ENCODE peak calls at places on chromosome 1, in four cellular contexts. One of them, this sample, is unnamed.

GRCh38 chr1:217343907-217344306 is 287.0 kb downstream of the GPATCH2 start:
- DNase-seq in stimulated activated CD4-positive, alpha-beta T cell treated with anti-CD3 and anti-CD28 coated beads, Interleukin-15, amount 100 ng/mL, for 24 hours: no peak
- DNase-seq in OCI-M1: no peak
- DNase-seq in IMR-90: no peak
- DNase-seq in this sample: no peak

GRCh38 chr1:193676996-193677569 is 490.7 kb upstream of the B3GALT2 start:
- DNase-seq in stimulated activated CD4-positive, alpha-beta T cell treated with anti-CD3 and anti-CD28 coated beads, Interleukin-15, amount 100 ng/mL, for 24 hours: no peak
- DNase-seq in IMR-90: peak; percentile 60
- DNase-seq in OCI-M1: no peak
- DNase-seq in this sample: no peak

GRCh38 chr1:204576422-204576821 is 60.2 kb downstream of the MDM4 start:
- DNase-seq in IMR-90: no peak
- DNase-seq in OCI-M1: no peak
- DNase-seq in stimulated activated CD4-positive, alpha-beta T cell treated with anti-CD3 and anti-CD28 coated beads, Interleukin-15, amount 100 ng/mL, for 24 hours: no peak
- DNase-seq in this sample: no peak

GRCh38 chr1:157154940-157155514 is 16.8 kb upstream of the ETV3 start:
- DNase-seq in stimulated activated CD4-positive, alpha-beta T cell treated with anti-CD3 and anti-CD28 coated beads, Interleukin-15, amount 100 ng/mL, for 24 hours: no peak
- DNase-seq in IMR-90: peak; percentile 52
- DNase-seq in OCI-M1: peak; percentile 82
- DNase-seq in this sample: no peak

GRCh38 chr1:162384116-162384515 is 2.6 kb downstream of the C1orf226 start:
- DNase-seq in IMR-90: no peak
- DNase-seq in OCI-M1: no peak
- DNase-seq in stimulated activated CD4-positive, alpha-beta T cell treated with anti-CD3 and anti-CD28 coated beads, Interleukin-15, amount 100 ng/mL, for 24 hours: no peak
- DNase-seq in this sample: no peak

GRCh38 chr1:17719874-17720273 is 35.3 kb upstream of the ACTL8 start:
- DNase-seq in stimulated activated CD4-positive, alpha-beta T cell treated with anti-CD3 and anti-CD28 coated beads, Interleukin-15, amount 100 ng/mL, for 24 hours: no peak
- DNase-seq in IMR-90: peak; percentile 37
- DNase-seq in OCI-M1: no peak
- DNase-seq in this sample: no peak

GRCh38 chr1:220884109-220884980 is 5.1 kb downstream of the HLX start:
- DNase-seq in IMR-90: no peak
- DNase-seq in stimulated activated CD4-positive, alpha-beta T cell treated with anti-CD3 and anti-CD28 coated beads, Interleukin-15, amount 100 ng/mL, for 24 hours: no peak
- DNase-seq in OCI-M1: no peak
- DNase-seq in this sample: no peak

GRCh38 chr1:227312364-227313025 is 5.8 kb downstream of the CDC42BPA start:
- DNase-seq in stimulated activated CD4-positive, alpha-beta T cell treated with anti-CD3 and anti-CD28 coated beads, Interleukin-15, amount 100 ng/mL, for 24 hours: no peak
- DNase-seq in OCI-M1: peak; percentile 70
- DNase-seq in IMR-90: no peak
- DNase-seq in this sample: no peak

GRCh38 chr1:178999061-178999460 is 26.6 kb upstream of the FAM20B start:
- DNase-seq in OCI-M1: no peak
- DNase-seq in IMR-90: no peak
- DNase-seq in stimulated activated CD4-positive, alpha-beta T cell treated with anti-CD3 and anti-CD28 coated beads, Interleukin-15, amount 100 ng/mL, for 24 hours: no peak
- DNase-seq in this sample: no peak

GRCh38 chr1:201181323-201181722 is 9.3 kb upstream of the IGFN1 start:
- DNase-seq in OCI-M1: no peak
- DNase-seq in stimulated activated CD4-positive, alpha-beta T cell treated with anti-CD3 and anti-CD28 coated beads, Interleukin-15, amount 100 ng/mL, for 24 hours: no peak
- DNase-seq in IMR-90: no peak
- DNase-seq in this sample: no peak

GRCh38 chr1:236685917-236686814 is at the start of gene ACTN2:
- DNase-seq in OCI-M1: peak; percentile 55
- DNase-seq in IMR-90: no peak
- DNase-seq in stimulated activated CD4-positive, alpha-beta T cell treated with anti-CD3 and anti-CD28 coated beads, Interleukin-15, amount 100 ng/mL, for 24 hours: peak; percentile 66
- DNase-seq in this sample: no peak

This sample was measured in HS-5.